ENCODE peak calls at places on chromosomes 7 and 10, in ten cellular contexts. C is GM13976; B is GM12878; Y is CD14-positive monocyte; E is endodermal cell; W is CD4-positive, alpha-beta T cell; X is fibroblast of pulmonary artery; L is A549; Z is HFFc6; H is fibroblast of lung. Q is an unnamed sample.

GRCh38 chr7:144468990-144469732 is 65.7 kb upstream of the NOBOX start:
- DNase-seq in L (no peak), X (peak), H (no peak), W (no peak), Z (no peak), Y (no peak), E (no peak), C (no peak), B (no peak), Q (no peak)

GRCh38 chr7:102912742-102913141 is at the start of gene LRRC17:
- DNase-seq in X (peak), W (no peak), Z (peak), H (peak), C (no peak), E (no peak), B (no peak), L (no peak), Y (no peak), Q (no peak)

GRCh38 chr7:106604303-106604918 is 56.5 kb downstream of the CCDC71L start:
- DNase-seq in H (no peak), L (no peak), Y (no peak), X (peak), B (no peak), C (no peak), W (no peak), E (no peak), Z (no peak), Q (no peak)

GRCh38 chr10:43254881-43255643 is 11.8 kb downstream of the RASGEF1A start:
- DNase-seq in Y (no peak), E (no peak), X (no peak), C (peak), Z (no peak), L (no peak), H (no peak), W (no peak), B (no peak), Q (no peak)

GRCh38 chr10:36424377-36424971 is 700.9 kb upstream of the ANKRD30A start:
- DNase-seq in C (no peak), Y (no peak), L (no peak), H (no peak), E (no peak), Z (no peak), W (no peak), B (no peak), X (no peak), Q (no peak)

GRCh38 chr7:11751807-11752389 is 80.1 kb downstream of the THSD7A start:
- DNase-seq in W (no peak), B (no peak), L (peak), C (no peak), X (peak), H (no peak), Z (no peak), E (no peak), Y (no peak), Q (no peak)

GRCh38 chr7:49773082-49773938 is at the start of gene VWC2:
- DNase-seq in H (no peak), C (peak), W (no peak), L (no peak), B (no peak), Z (no peak), Y (no peak), X (no peak), E (peak), Q (peak)

GRCh38 chr10:116246263-116246662 is 26.7 kb downstream of the GFRA1 start:
- DNase-seq in Z (no peak), Y (no peak), B (no peak), E (no peak), L (no peak), W (no peak), X (no peak), C (no peak), H (no peak), Q (no peak)

GRCh38 chr7:6556196-6556595 is 4.9 kb upstream of the GRID2IP start:
- DNase-seq in B (no peak), X (no peak), Z (no peak), W (no peak), L (no peak), H (no peak), E (peak), C (peak), Y (no peak), Q (no peak)
- TF ChIP-seq CTCF in B (peak), X (no peak), Z (peak), W (no peak), L (peak), H (no peak), E (peak), C (no peak), Y (no peak), Q (peak)

GRCh38 chr10:122510736-122511135 is 49.4 kb downstream of the HTRA1 start:
- DNase-seq in E (no peak), L (no peak), B (no peak), X (no peak), C (no peak), W (no peak), H (no peak), Y (no peak), Z (no peak), Q (no peak)
- TF ChIP-seq CTCF in E (peak), L (no peak), B (no peak), X (no peak), C (no peak), W (peak), H (no peak), Y (no peak), Z (no peak), Q (no peak)

DNA sequence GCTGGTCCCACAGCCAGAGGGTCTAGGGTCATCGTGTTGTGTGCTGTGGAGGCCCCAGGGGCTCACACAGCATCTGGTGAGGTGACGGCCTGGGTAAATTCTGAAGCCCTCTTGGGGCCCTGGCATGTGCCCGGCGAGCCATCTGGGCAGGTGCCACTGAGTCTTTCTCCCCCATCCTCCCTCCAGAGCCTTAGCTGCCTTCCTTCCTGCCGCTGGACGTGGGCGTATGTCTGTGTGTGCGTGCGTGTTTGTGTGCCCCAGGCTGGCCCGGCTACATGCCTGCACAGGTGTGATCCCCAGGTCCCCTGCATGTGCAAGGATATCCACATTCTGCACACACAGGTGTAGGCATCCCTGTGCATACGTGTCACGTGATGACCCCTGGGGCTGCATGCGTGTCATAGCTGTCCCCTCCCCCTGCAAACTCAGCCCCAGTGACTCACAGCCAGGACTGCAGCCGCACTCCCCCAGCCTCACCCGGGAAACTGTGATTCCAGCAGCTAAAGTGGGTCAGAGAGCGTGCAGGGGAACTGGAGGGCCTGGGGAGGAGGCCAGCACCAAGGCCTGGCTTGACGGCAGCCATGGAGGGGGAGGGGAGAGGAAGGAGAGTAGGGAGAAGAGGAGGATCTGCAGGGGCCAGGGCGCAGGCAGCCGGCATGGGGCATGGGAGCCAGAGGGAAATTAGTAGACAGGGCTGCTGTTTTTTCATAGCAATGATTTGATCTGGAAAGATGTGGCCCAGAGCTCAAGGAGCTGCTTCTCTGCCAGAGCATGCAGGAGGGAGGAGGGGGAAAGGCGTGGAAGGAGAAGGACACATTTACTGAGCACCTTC is 46.4 kb downstream of the ELFN1 start:
- DNase-seq in L (no peak), Y (no peak), H (peak), W (no peak), B (no peak), Z (no peak), X (peak), C (no peak), E (no peak), Q (no peak)
- TF ChIP-seq CTCF in L (no peak), Y (no peak), H (no peak), W (no peak), B (no peak), Z (no peak), X (no peak), C (no peak), E (no peak), Q (no peak)

GRCh38 chr7:107690611-107691010 is 30.0 kb downstream of the SLC26A4 start:
- DNase-seq in Z (peak), Y (no peak), H (peak), X (peak), W (no peak), C (no peak), B (no peak), E (no peak), L (no peak), Q (no peak)
- TF ChIP-seq CTCF in Z (no peak), Y (no peak), H (no peak), X (peak), W (no peak), C (no peak), B (no peak), E (no peak), L (no peak), Q (no peak)

DNA sequence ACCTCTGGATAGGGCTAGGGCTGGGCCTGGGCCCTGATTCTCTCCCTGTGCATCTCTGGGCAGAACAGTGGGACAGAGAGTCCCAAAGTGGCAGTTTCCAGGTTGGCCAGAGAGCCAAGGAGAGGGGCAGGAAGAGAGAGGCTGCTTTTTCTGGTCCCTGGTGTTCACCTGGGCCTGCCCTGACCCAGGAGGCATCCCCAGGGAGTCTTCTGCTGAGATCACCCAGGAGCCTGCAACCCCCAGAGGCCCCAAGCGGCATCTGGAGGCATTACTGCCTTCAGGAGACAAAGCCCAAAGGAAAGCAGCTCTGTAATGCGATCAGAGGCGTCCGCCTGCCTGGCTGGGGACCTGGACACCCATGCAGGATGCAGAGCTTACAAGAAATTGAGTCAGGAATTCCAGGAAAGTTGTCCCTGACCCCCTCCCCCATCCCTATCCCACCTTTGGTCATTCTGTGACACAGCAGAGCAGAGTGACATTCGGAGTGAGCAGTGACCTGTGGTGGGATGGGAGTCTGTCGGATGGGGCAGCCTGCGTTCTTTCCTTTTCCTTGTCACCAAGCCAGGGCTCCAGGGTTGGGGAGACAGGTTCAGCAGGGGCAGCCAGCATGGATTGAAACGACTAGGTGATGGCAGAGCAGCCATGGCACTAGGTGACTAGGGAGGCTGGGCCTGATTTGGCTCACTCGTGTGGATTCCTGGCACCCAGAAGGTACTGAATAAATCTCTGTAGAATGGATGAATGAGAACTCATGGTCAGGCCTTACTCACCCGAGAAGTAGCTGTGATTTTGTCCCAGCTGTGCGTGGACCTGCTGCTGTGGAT is 10.4 kb downstream of the UNC5B start:
- DNase-seq in X (no peak), H (peak), Y (peak), C (peak), L (no peak), E (peak), W (no peak), B (no peak), Z (peak), Q (no peak)
- TF ChIP-seq CTCF in X (no peak), H (no peak), Y (no peak), C (no peak), L (no peak), E (peak), W (no peak), B (no peak), Z (peak), Q (no peak)

GRCh38 chr10:1152386-1153252 is 96.4 kb downstream of the WDR37 start:
- DNase-seq in X (no peak), L (no peak), H (no peak), Z (no peak), E (peak), W (no peak), Y (no peak), C (no peak), B (no peak), Q (no peak)

GRCh38 chr10:1153253-1153763 is 97.1 kb downstream of the WDR37 start:
- DNase-seq in L (no peak), X (no peak), Y (no peak), B (no peak), Z (no peak), C (no peak), E (no peak), H (no peak), W (no peak), Q (no peak)

GRCh38 chr10:1154531-1154930 is 98.3 kb downstream of the WDR37 start:
- DNase-seq in L (no peak), C (no peak), Z (no peak), W (no peak), B (no peak), Y (no peak), H (no peak), X (no peak), E (peak), Q (no peak)

GRCh38 chr10:1155791-1156615 is 99.8 kb downstream of the WDR37 start:
- DNase-seq in C (no peak), Y (no peak), B (no peak), L (no peak), X (no peak), Z (no peak), E (peak), H (no peak), W (no peak), Q (no peak)

DNA sequence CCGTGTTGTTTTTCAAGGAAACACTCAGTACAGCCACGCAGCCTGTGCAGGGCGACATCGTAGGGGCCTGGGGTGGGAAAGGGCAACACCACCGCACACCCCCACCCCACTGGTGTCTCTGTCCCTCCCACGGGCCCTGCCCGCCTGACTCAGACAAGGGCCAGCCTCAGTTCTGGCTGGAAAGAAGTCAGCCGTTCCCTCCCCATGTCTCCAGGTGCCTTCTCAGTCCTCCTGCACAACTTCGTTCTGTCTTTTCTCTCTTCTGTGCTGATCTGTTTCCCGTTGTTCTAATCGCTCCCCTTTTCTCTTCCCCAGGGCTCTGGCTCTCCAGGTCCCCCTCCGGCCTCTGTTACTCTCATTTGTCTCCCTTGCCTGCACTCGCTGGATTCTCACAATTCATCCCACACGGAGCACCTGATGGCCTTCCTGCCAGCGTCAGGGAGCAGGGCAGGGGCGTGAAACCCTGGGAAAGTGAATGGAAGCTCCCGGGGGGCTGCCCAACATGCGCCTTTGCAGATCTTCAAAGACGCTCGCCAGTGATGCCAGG is 97.7 kb downstream of the WDR37 start:
- DNase-seq in Y (no peak), L (no peak), C (no peak), E (peak), X (no peak), B (no peak), W (no peak), Z (no peak), H (no peak), Q (no peak)
- TF ChIP-seq CTCF in Y (no peak), L (no peak), C (no peak), E (no peak), X (no peak), B (no peak), W (no peak), Z (no peak), H (no peak), Q (no peak)

Q was measured in GM20000.